ENCODE peak calls at places on chromosomes 6 and 20, in seven cellular contexts. Z is thoracic aorta; Q is GM23248; V is HCT116; H is aorta; K is CD8-positive, alpha-beta memory T cell; E is esophagus squamous epithelium. F is an unnamed sample. For H3K36me3, the result is how much of the 10 kb centered on the place peaks cover.

GRCh38 chr20:46261456-46262253 is 46.6 kb downstream of the CDH22 start:
- DNase-seq in Z (no peak), Q (no peak), V (no peak), H (no peak), K (no peak), E (no peak), F (no peak)

GRCh38 chr20:57711311-57711712 is 1.5 kb upstream of the PMEPA1 start:
- DNase-seq in Z (no peak), Q (peak), V (no peak), H (no peak), K (no peak), E (no peak), F (no peak)

GRCh38 chr6:16388488-16388887 is 150.1 kb downstream of the GMPR start:
- DNase-seq in Z (no peak), Q (no peak), V (no peak), H (no peak), K (no peak), E (no peak), F (no peak)

GRCh38 chr20:18272451-18272850 is 15.9 kb upstream of the ZNF133 start:
- DNase-seq in Z (no peak), Q (peak), V (no peak), H (no peak), K (no peak), E (no peak), F (no peak)

GRCh38 chr20:17488916-17489600 is 42.1 kb downstream of the BFSP1 start:
- DNase-seq in Z (no peak), Q (no peak), V (no peak), H (no peak), K (no peak), E (no peak), F (no peak)

GRCh38 chr6:3701631-3702030 is 49.9 kb downstream of the PXDC1 start:
- DNase-seq in Z (no peak), Q (no peak), V (no peak), H (no peak), K (no peak), E (no peak), F (no peak)

GRCh38 chr6:3887150-3887700 is 38.1 kb downstream of the FAM50B start:
- DNase-seq in Z (no peak), Q (peak), V (no peak), H (no peak), K (no peak), E (no peak), F (no peak)

GRCh38 chr6:134295953-134296553 is 21.9 kb downstream of the SGK1 start:
- DNase-seq in Z (no peak), Q (peak), V (peak), H (no peak), K (no peak), E (no peak), F (no peak)

GRCh38 chr6:139972116-139972515 is 597.7 kb upstream of the CITED2 start:
- DNase-seq in Z (no peak), Q (no peak), V (no peak), H (no peak), K (no peak), E (no peak), F (no peak)

GRCh38 chr20:10733122-10733521 is 59.3 kb upstream of the JAG1 start:
- DNase-seq in Z (no peak), Q (no peak), V (no peak), H (no peak), K (no peak), E (no peak), F (no peak)

GRCh38 chr20:47648943-47649342 is 136.3 kb downstream of the SULF2 start:
- DNase-seq in Z (no peak), Q (no peak), V (no peak), H (no peak), K (no peak), E (no peak), F (no peak)
- H3K36me3 ChIP-seq in Z (under half), Q (under half), V (under half), H (under half), K (half or more), E (under half), F (under half)

DNA sequence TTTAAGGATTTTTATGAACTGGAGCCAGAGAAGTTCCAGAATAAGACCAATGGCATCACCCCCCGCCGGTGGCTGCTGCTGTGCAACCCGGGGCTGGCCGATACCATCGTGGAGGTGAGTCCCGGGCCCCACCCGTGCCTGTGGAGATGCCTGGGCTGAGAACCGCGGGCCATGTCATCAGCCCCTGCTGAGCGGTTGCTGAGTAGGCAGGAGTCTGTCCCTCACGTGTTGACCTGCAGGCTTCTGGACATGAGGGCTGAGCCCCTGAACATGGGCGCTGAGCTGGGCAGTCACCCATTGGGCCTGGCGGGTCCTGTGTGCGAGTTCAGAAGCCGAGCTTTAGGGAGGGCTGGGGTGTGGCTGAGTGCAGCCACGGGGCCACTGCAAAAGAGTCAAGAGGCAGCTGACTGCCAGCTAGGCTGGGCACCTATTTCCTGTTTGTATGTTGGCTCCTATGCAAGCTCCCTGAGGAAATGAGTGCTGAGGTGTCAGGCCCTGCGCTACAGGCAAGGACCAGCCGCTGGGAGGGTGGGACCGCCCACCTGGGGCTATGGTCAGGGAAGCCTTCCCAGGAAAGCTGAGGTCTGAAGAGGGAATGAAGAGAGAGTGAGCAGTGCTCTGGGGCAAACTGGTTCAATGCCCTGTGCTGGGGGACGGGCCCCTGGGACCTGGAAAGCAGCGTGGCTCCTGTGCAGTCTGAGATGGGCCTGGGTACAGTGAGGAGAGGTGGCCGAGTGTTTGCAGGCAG is 34.3 kb downstream of the PYGB start:
- DNase-seq in Z (no peak), Q (no peak), V (no peak), H (peak), K (peak), E (no peak), F (peak)
- H3K27ac ChIP-seq in Z (no peak), Q (no peak), V (no peak), H (no peak), K (no peak), E (peak), F (no peak)

DNA sequence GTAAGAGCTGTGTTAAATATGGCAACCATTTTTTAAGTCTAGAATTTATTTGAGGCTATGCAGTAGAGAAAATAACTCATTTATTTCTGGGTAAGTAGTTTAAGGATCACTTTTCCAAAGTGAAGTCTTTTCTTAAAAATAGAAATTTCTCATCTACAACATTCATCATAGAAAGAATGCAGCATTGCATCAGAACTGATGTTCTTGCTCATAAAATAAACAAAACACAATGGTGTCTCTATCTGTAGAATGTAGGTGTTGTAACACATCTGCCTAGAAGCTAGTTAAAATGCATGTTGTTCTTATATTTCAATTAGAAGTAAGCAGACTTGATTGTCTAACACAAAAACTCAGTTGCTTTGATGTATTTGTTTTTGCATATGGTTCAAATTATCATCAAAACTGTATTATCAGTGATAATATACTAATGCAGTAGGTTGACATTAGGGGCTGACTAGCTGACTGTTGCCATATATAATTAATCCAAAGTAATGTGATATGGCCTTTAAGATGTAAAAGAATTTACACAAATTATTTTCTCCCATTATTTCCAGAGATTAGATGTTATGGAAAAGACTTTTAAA is 654.8 kb upstream of the FLRT3 start:
- DNase-seq in Z (no peak), Q (peak), V (no peak), H (no peak), K (no peak), E (no peak), F (no peak)
- H3K4me3 ChIP-seq in Z (no peak), Q (peak), V (no peak), H (no peak), K (no peak), E (no peak), F (no peak)

GRCh38 chr20:7449269-7449668 is 491.0 kb downstream of the HAO1 start:
- DNase-seq in Z (no peak), Q (peak), V (no peak), H (no peak), K (no peak), E (no peak), F (no peak)

GRCh38 chr20:7458459-7458858 is 481.8 kb downstream of the HAO1 start:
- DNase-seq in Z (no peak), Q (no peak), V (no peak), H (no peak), K (no peak), E (no peak), F (no peak)

GRCh38 chr20:7459123-7459522 is 481.1 kb downstream of the HAO1 start:
- DNase-seq in Z (no peak), Q (peak), V (no peak), H (no peak), K (no peak), E (no peak), F (no peak)

GRCh38 chr20:7452890-7453289 is 487.4 kb downstream of the HAO1 start:
- DNase-seq in Z (no peak), Q (no peak), V (no peak), H (no peak), K (no peak), E (no peak), F (no peak)

DNA sequence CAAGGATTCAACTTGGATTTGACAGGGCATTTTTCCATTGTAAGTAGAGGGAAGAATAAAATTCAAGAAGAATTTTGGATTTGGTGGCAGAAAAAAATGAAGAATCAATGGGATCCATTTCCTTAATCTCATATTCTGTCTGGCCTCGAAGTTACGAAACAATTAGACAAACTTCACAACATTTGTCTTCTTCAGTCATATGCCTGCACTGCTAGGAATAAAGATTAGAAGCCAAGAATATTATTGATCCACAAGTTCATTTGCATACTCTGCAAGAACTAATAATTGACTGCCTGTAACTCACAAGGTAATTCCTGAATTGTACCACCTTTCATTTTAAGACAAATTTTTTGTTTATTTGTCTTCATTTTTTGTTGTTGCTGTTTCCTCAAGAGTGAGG is 486.2 kb downstream of the HAO1 start:
- DNase-seq in Z (no peak), Q (no peak), V (no peak), H (no peak), K (no peak), E (no peak), F (no peak)
- H3K36me3 ChIP-seq in Z (under half), Q (under half), V (under half), H (under half), K (under half), E (under half), F (under half)

GRCh38 chr20:47988601-47989116 is 203.4 kb upstream of the SULF2 start:
- DNase-seq in Z (no peak), Q (no peak), V (no peak), H (no peak), K (no peak), E (no peak), F (no peak)
- H3K27ac ChIP-seq in Z (no peak), Q (no peak), V (no peak), H (no peak), K (no peak), E (no peak), F (no peak)

GRCh38 chr6:12749531-12750379 is 33.2 kb downstream of the PHACTR1 start:
- DNase-seq in Z (no peak), Q (peak), V (no peak), H (no peak), K (no peak), E (no peak), F (peak)

GRCh38 chr6:12748815-12749521 is 32.4 kb downstream of the PHACTR1 start:
- DNase-seq in Z (no peak), Q (peak), V (no peak), H (no peak), K (no peak), E (no peak), F (no peak)

GRCh38 chr6:12751694-12752304 is 35.2 kb downstream of the PHACTR1 start:
- DNase-seq in Z (no peak), Q (peak), V (no peak), H (peak), K (no peak), E (no peak), F (peak)

GRCh38 chr6:12748411-12748810 is 31.8 kb downstream of the PHACTR1 start:
- DNase-seq in Z (no peak), Q (no peak), V (no peak), H (no peak), K (no peak), E (no peak), F (no peak)

GRCh38 chr6:12750416-12750815 is 33.8 kb downstream of the PHACTR1 start:
- DNase-seq in Z (no peak), Q (no peak), V (no peak), H (no peak), K (no peak), E (no peak), F (no peak)
- H3K4me3 ChIP-seq in Z (no peak), Q (no peak), V (no peak), H (no peak), K (no peak), E (no peak), F (no peak)